ENCODE peak calls at places on chromosome 9, in four cellular contexts. H is MM.1S, P is breast epithelium, X is mammary epithelial cell. O is an unnamed sample.

GRCh38 chr9:96216618-96217017 is 85.4 kb downstream of the HSD17B3 start:
- DNase-seq in X (no peak), H (no peak), P (no peak), O (no peak)

GRCh38 chr9:14482856-14483255 is 168.9 kb upstream of the NFIB start:
- DNase-seq in P (no peak), H (no peak), X (no peak), O (no peak)

GRCh38 chr9:128689293-128689770 is 310 bp downstream of the SET start:
- DNase-seq in X (no peak), H (no peak), P (no peak), O (peak; percentile 77)

GRCh38 chr9:35616681-35617459 is 1.3 kb downstream of the CD72 start:
- DNase-seq in H (peak; percentile 52), X (peak; percentile 40), P (no peak), O (peak; percentile 84)

GRCh38 chr9:128068656-128069221 is 707 bp downstream of the SLC25A25 start:
- DNase-seq in P (no peak), X (no peak), H (no peak), O (no peak)

GRCh38 chr9:2621678-2622360 is at the start of gene VLDLR:
- DNase-seq in X (peak; percentile 46), P (peak; percentile 52), H (peak; percentile 43), O (peak; percentile 74)

GRCh38 chr9:131610231-131610761 is 65.0 kb downstream of the PRRT1B start:
- DNase-seq in H (no peak), P (no peak), X (no peak), O (peak; percentile 76)

GRCh38 chr9:72362118-72362531 is 2.9 kb downstream of the ZFAND5 start:
- DNase-seq in H (no peak), P (no peak), X (peak; percentile 19), O (no peak)

GRCh38 chr9:83956288-83957028 is 23.6 kb downstream of the HNRNPK start:
- DNase-seq in H (peak; percentile 15), P (peak; percentile 75), X (no peak), O (peak; percentile 85)

GRCh38 chr9:98255064-98255577 is 328 bp downstream of the TBC1D2 start:
- DNase-seq in X (no peak), H (no peak), P (peak; percentile 54), O (no peak)

GRCh38 chr9:125508261-125508660 is 198.7 kb downstream of the MAPKAP1 start:
- DNase-seq in X (no peak), P (no peak), H (no peak), O (no peak)

GRCh38 chr9:124078641-124079040 is 67.1 kb downstream of the LHX2 start:
- DNase-seq in P (no peak), H (no peak), X (peak; percentile 12), O (no peak)

GRCh38 chr9:129275626-129276247 is 97.7 kb upstream of the IER5L start:
- DNase-seq in X (peak; percentile 43), P (peak; percentile 53), H (no peak), O (peak; percentile 4)

GRCh38 chr9:114394523-114395193 is 6.9 kb upstream of the AKNA start:
- DNase-seq in H (no peak), P (no peak), X (no peak), O (no peak)

GRCh38 chr9:116644099-116644688 is 42.9 kb upstream of the TRIM32 start:
- DNase-seq in H (no peak), P (no peak), X (no peak), O (no peak)

GRCh38 chr9:127388856-127389238 is 8.1 kb upstream of the SLC2A8 start:
- DNase-seq in X (no peak), H (no peak), P (no peak), O (no peak)

GRCh38 chr9:136763649-136764035 is 676 bp downstream of the LCN15 start:
- DNase-seq in H (no peak), P (no peak), X (no peak), O (no peak)

GRCh38 chr9:136621019-136621733 is 41.5 kb upstream of the EGFL7 start:
- DNase-seq in X (peak; percentile 66), H (no peak), P (no peak), O (no peak)

GRCh38 chr9:92669527-92669889 is 423 bp downstream of the IPPK start:
- DNase-seq in X (no peak), H (peak; percentile 10), P (peak; percentile 53), O (no peak)

GRCh38 chr9:129587487-129588262 is 33.2 kb downstream of the C9orf50 start:
- DNase-seq in P (no peak), X (no peak), H (no peak), O (no peak)

GRCh38 chr9:19976226-19976625 is 187.4 kb upstream of the SLC24A2 start:
- DNase-seq in X (peak; percentile 70), P (no peak), H (no peak), O (no peak)

GRCh38 chr9:89360465-89360864 is 42.2 kb downstream of the SECISBP2 start:
- DNase-seq in P (no peak), H (no peak), X (no peak), O (no peak)

GRCh38 chr9:132074736-132075135 is 4.9 kb downstream of the MED27 start:
- DNase-seq in X (peak; percentile 43), P (no peak), H (no peak), O (no peak)

GRCh38 chr9:68560131-68560844 is 19.6 kb upstream of the TMEM252 start:
- DNase-seq in X (no peak), P (no peak), H (peak; percentile 58), O (no peak)
- H3K27ac ChIP-seq in X (no peak overlapping the region), P (peak overlapping the region; percentile 69), H (no peak overlapping the region), O (no peak overlapping the region)

GRCh38 chr9:37963936-37964739 is 60.2 kb upstream of the SLC25A51 start:
- DNase-seq in X (peak; percentile 91), H (no peak), P (peak; percentile 93), O (peak; percentile 58)
- H3K4me1 ChIP-seq in X (peaks cover 62% of the 10 kb centered on the region), H (no peaks in the 10 kb centered on the region), P (peaks cover 16% of the 10 kb centered on the region), O (peaks cover 50% of the 10 kb centered on the region)

GRCh38 chr9:109454601-109455155 is 43.4 kb downstream of the PTPN3 start:
- DNase-seq in X (no peak), P (no peak), H (no peak), O (no peak)

GRCh38 chr9:109453210-109453842 is 44.8 kb downstream of the PTPN3 start:
- DNase-seq in P (no peak), X (peak; percentile 97), H (no peak), O (no peak)

GRCh38 chr9:109454041-109454440 is 44.1 kb downstream of the PTPN3 start:
- DNase-seq in X (no peak), H (no peak), P (no peak), O (no peak)

GRCh38 chr9:109451311-109452025 is 46.6 kb downstream of the PTPN3 start:
- DNase-seq in X (no peak), P (no peak), H (no peak), O (no peak)

DNA sequence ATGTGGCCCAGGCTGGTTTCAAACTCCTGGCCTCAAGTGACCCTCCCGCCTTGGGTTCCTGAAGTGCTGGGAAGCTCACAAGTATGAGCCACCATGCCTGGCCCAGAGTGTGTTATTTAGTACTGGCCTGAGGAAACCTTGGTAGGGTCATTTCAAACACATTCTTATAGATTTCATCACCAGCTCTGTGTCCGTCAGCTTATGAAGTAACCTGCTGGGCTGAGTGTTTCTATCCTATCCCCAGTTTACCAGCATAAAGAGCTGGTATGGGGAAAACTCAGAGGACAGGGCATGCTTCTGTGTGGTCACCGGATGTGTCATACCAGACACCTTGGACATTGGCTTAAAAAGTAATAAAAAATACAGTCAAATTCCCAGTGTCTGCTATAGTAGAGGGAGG is 45.3 kb downstream of the PTPN3 start:
- DNase-seq in X (peak; percentile 80), P (no peak), H (no peak), O (no peak)
- H3K27ac ChIP-seq in X (peak overlapping the region; percentile 68), P (no peak overlapping the region), H (no peak overlapping the region), O (no peak overlapping the region)

DNA sequence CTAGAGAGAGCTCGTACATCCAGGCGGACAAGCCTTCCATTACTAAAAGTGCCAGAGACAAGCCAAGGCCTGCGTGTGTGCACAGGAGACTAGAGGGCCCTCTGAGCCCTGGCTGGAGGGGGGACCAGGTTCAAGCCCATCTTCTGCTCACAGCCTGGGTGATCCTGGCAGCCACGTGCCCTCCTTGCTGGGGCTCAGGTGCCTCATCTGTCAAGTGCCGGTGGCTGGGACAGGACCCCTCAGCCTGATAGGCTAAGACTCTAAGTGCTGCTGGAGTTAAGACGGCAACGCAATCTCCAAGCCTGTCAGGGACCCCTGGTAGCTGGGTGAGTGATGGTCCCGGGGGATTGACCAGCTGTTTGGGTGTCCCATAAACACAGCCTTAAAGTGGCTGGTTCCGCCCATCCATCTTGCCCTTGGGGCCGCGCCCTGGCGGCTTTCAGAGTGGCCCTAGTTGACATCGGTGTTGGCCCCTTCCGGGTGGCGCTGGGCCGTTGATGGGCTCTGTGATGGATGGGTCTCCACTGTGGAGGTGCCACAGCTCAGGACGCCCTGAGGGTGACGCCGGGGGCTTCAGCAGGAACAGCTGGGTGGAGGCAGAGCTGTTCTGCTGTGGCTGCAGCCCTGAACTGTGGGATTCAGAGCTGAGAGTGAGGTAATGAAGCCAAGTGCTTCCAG is 136.2 kb downstream of the BARX1 start:
- DNase-seq in H (no peak), P (no peak), X (no peak), O (no peak)
- H3K4me1 ChIP-seq in H (no peaks in the 10 kb centered on the region), P (no peaks in the 10 kb centered on the region), X (no peaks in the 10 kb centered on the region), O (no peaks in the 10 kb centered on the region)

GRCh38 chr9:121386442-121387175 is 16.6 kb upstream of the STOM start:
- DNase-seq in P (no peak), H (no peak), X (no peak), O (no peak)
- H3K27ac ChIP-seq in P (no peak overlapping the region), H (no peak overlapping the region), X (no peak overlapping the region), O (no peak overlapping the region)

GRCh38 chr9:94921656-94922055 is 195.2 kb downstream of the AOPEP start:
- DNase-seq in P (no peak), X (no peak), H (no peak), O (no peak)

GRCh38 chr9:94922098-94922607 is 195.7 kb downstream of the AOPEP start:
- DNase-seq in H (no peak), P (no peak), X (peak; percentile 69), O (peak; percentile 89)

GRCh38 chr9:94919376-94920098 is 193.0 kb downstream of the AOPEP start:
- DNase-seq in P (no peak), X (peak; percentile 92), H (no peak), O (no peak)

GRCh38 chr9:94920439-94920951 is 194.0 kb downstream of the AOPEP start:
- DNase-seq in X (no peak), P (no peak), H (no peak), O (peak; percentile 91)

GRCh38 chr9:94921072-94921471 is 194.6 kb downstream of the AOPEP start:
- DNase-seq in X (peak; percentile 39), H (no peak), P (no peak), O (no peak)
- H3K4me1 ChIP-seq in X (peaks cover 64% of the 10 kb centered on the region), H (peaks cover 19% of the 10 kb centered on the region), P (peaks cover 8% of the 10 kb centered on the region), O (peaks cover 41% of the 10 kb centered on the region)

DNA sequence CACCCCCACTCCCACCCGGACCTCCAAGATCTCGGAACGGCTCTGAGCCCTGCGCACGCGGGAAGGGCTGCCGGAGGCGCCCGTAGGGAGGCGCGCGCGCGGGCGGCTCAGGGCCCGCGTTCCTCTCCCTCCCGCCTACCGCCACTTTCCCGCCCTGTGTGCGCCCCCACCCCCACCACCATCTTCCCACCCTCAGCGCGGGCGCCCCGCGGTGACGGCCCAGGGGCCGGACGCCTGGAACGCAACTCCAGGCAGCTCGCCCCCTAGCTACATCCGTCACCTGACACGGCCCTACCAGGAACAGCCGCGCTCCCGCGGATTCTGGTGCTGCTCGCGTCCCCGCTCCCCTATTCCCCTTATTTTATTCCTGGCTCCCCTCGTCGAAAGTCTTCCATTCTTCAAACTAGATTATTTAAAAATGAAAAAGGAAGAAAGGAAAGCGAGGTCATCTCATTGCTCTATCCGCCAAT is at the start of gene CDKN2B-AS1:
- DNase-seq in H (no peak), P (no peak), X (peak; percentile 77), O (no peak)
- H3K27ac ChIP-seq in H (peak within 1 kb of the TSS; percentile 16), P (peak within 1 kb of the TSS; percentile 81), X (peak within 1 kb of the TSS; percentile 96), O (peak within 1 kb of the TSS; percentile 75)

GRCh38 chr9:266228-266627 is 51.6 kb downstream of the DOCK8 start:
- DNase-seq in P (no peak), H (no peak), X (no peak), O (no peak)
- H3K4me1 ChIP-seq in P (no peaks in the 10 kb centered on the region), H (no peaks in the 10 kb centered on the region), X (no peaks in the 10 kb centered on the region), O (no peaks in the 10 kb centered on the region)